ENCODE peak calls at places on chromosomes 6 and 20, in five cellular contexts. One of them, this sample, is unnamed.

GRCh38 chr6:163999475-164000125 is 585.1 kb downstream of the QKI start:
- DNase-seq in B cell: no peak
- DNase-seq in neural crest cell: no peak
- DNase-seq in type B pancreatic cell: no peak
- DNase-seq in nephron progenitor cell: no peak
- DNase-seq in this sample: no peak

GRCh38 chr6:2021713-2022125 is 223.7 kb downstream of the GMDS start:
- DNase-seq in nephron progenitor cell: peak; percentile 13
- DNase-seq in type B pancreatic cell: no peak
- DNase-seq in neural crest cell: no peak
- DNase-seq in B cell: no peak
- DNase-seq in this sample: peak; percentile 89

GRCh38 chr6:170279977-170280688 is 10.7 kb downstream of the DLL1 start:
- DNase-seq in type B pancreatic cell: no peak
- DNase-seq in neural crest cell: no peak
- DNase-seq in B cell: peak; percentile 58
- DNase-seq in nephron progenitor cell: peak; percentile 62
- DNase-seq in this sample: peak; percentile 42

GRCh38 chr20:12166053-12166717 is 248.5 kb downstream of the BTBD3 start:
- DNase-seq in nephron progenitor cell: no peak
- DNase-seq in type B pancreatic cell: no peak
- DNase-seq in neural crest cell: no peak
- DNase-seq in B cell: no peak
- DNase-seq in this sample: peak; percentile 87

GRCh38 chr20:43846516-43846905 is 68.1 kb upstream of the TOX2 start:
- DNase-seq in type B pancreatic cell: no peak
- DNase-seq in B cell: no peak
- DNase-seq in nephron progenitor cell: no peak
- DNase-seq in neural crest cell: no peak
- DNase-seq in this sample: no peak

GRCh38 chr6:51025082-51025777 is 206.6 kb downstream of the TFAP2B start:
- DNase-seq in type B pancreatic cell: no peak
- DNase-seq in neural crest cell: no peak
- DNase-seq in B cell: no peak
- DNase-seq in nephron progenitor cell: no peak
- DNase-seq in this sample: peak; percentile 55

GRCh38 chr20:24102290-24102689 is 113.7 kb upstream of the GGTLC1 start:
- DNase-seq in B cell: no peak
- DNase-seq in nephron progenitor cell: no peak
- DNase-seq in neural crest cell: no peak
- DNase-seq in type B pancreatic cell: no peak
- DNase-seq in this sample: peak; percentile 1

GRCh38 chr20:17407550-17407949 is 123.6 kb downstream of the BFSP1 start:
- DNase-seq in nephron progenitor cell: no peak
- DNase-seq in type B pancreatic cell: no peak
- DNase-seq in B cell: no peak
- DNase-seq in neural crest cell: no peak
- DNase-seq in this sample: no peak

DNA sequence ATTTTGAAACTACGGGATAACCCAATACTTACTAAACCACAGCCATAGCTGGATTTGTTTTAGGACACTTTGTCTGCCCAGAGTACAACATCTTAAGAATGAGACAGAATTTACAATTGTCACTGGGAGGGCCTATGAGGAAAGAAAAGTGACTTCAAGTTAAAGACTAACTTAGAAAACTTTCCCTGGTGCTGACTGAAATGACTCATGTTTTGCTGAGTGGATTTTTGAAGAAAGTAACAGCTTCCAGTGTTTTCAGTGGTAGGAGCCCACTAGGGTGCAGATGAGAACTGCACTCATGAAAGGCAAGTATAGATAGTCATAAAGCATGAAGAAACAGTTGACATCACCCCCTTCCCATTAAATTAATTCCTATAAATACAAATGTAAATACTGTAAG is 988.2 kb upstream of the MAP3K7 start:
- DNase-seq in nephron progenitor cell: no peak
- DNase-seq in B cell: no peak
- DNase-seq in neural crest cell: no peak
- DNase-seq in type B pancreatic cell: no peak
- DNase-seq in this sample: no peak
- TF ChIP-seq CTCF in nephron progenitor cell: no peak
- TF ChIP-seq CTCF in B cell: no peak
- TF ChIP-seq CTCF in neural crest cell: no peak
- TF ChIP-seq CTCF in type B pancreatic cell: no peak
- TF ChIP-seq CTCF in this sample: no peak

DNA sequence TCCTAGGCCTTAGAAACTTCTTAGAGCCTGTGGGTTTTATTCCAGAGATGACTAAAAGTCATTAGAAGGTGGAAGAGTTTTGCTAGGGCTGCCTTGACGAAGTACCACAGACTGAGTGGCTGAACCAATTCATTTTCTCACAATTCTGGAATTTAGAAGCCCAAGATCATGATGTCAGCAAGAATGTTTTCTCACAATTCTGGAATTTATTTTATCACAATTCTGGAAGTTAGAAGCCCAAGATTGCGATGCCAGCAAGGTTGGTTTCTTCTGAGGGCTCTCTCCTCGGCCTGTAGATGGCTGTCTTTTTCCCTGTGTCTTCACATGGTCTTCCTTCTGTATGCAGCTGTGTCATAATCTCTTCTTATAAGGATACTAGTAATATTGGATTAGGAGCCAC is 672.9 kb upstream of the MARCKS start:
- DNase-seq in B cell: no peak
- DNase-seq in neural crest cell: no peak
- DNase-seq in type B pancreatic cell: no peak
- DNase-seq in nephron progenitor cell: no peak
- DNase-seq in this sample: no peak
- TF ChIP-seq CTCF in B cell: no peak
- TF ChIP-seq CTCF in neural crest cell: no peak
- TF ChIP-seq CTCF in type B pancreatic cell: no peak
- TF ChIP-seq CTCF in nephron progenitor cell: no peak
- TF ChIP-seq CTCF in this sample: no peak

GRCh38 chr6:6930223-6930880 is 177.4 kb upstream of the RREB1 start:
- DNase-seq in neural crest cell: no peak
- DNase-seq in B cell: no peak
- DNase-seq in type B pancreatic cell: no peak
- DNase-seq in nephron progenitor cell: no peak
- DNase-seq in this sample: no peak

GRCh38 chr6:6924708-6925107 is 183.1 kb upstream of the RREB1 start:
- DNase-seq in neural crest cell: no peak
- DNase-seq in nephron progenitor cell: no peak
- DNase-seq in type B pancreatic cell: no peak
- DNase-seq in B cell: no peak
- DNase-seq in this sample: no peak

GRCh38 chr6:6931047-6932025 is 176.4 kb upstream of the RREB1 start:
- DNase-seq in nephron progenitor cell: no peak
- DNase-seq in type B pancreatic cell: no peak
- DNase-seq in B cell: no peak
- DNase-seq in neural crest cell: no peak
- DNase-seq in this sample: no peak

GRCh38 chr6:6925391-6926164 is 182.2 kb upstream of the RREB1 start:
- DNase-seq in B cell: no peak
- DNase-seq in nephron progenitor cell: no peak
- DNase-seq in neural crest cell: no peak
- DNase-seq in type B pancreatic cell: no peak
- DNase-seq in this sample: no peak

GRCh38 chr6:6927437-6928361 is 180.1 kb upstream of the RREB1 start:
- DNase-seq in type B pancreatic cell: no peak
- DNase-seq in nephron progenitor cell: peak; percentile 24
- DNase-seq in neural crest cell: no peak
- DNase-seq in B cell: no peak
- DNase-seq in this sample: no peak
- TF ChIP-seq CTCF in type B pancreatic cell: no peak
- TF ChIP-seq CTCF in nephron progenitor cell: no peak
- TF ChIP-seq CTCF in neural crest cell: no peak
- TF ChIP-seq CTCF in B cell: no peak
- TF ChIP-seq CTCF in this sample: no peak

DNA sequence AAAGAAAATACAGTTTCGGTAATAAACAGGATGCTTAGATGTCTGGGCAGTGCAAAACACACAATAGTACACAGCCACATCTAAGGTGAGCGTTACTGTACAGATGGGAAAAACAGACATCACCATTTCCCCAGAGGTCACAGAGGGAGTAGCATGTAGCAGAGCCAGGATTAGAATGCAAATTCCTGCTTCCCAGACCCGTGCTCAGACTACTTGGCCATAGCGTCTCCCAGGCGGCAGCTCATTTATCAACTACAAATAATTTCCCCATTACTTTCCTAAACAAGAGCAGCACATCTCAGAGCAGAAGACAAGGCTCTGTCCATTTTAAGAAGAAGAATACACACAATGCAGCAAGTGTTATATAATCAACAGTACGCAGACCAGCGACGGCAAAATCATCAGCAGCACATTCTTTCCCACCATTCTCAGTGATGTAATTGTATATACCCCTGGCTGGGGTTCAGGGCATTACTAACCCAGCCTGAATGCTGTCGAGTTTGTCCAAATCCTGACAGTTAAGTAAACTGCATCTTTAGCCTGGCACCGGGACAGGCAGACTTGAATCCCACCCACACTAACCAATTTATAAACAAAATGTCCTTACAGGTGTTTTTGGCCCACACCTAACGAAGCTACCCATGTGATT is 61.9 kb downstream of the CNKSR3 start:
- DNase-seq in type B pancreatic cell: no peak
- DNase-seq in neural crest cell: no peak
- DNase-seq in B cell: no peak
- DNase-seq in nephron progenitor cell: peak; percentile 10
- DNase-seq in this sample: no peak
- TF ChIP-seq CTCF in type B pancreatic cell: peak; percentile 67
- TF ChIP-seq CTCF in neural crest cell: peak; percentile 46
- TF ChIP-seq CTCF in B cell: no peak
- TF ChIP-seq CTCF in nephron progenitor cell: peak; percentile 20
- TF ChIP-seq CTCF in this sample: no peak

This sample was measured in MCF 10A.